ENCODE peak calls at places on chromosomes 7 and 10, in five cellular contexts. J is sigmoid colon; Z is astrocyte of the spinal cord; U is neural progenitor cell; M is CD8-positive, alpha-beta T cell. L is an unnamed sample.

GRCh38 chr7:77913977-77914607 is 115.5 kb downstream of the PHTF2 start:
- DNase-seq in J (no peak), Z (peak; percentile 9), U (no peak), M (no peak), L (no peak)

GRCh38 chr7:139976055-139976837 is 86.5 kb downstream of the PARP12 start:
- DNase-seq in J (no peak), Z (no peak), U (no peak), M (no peak), L (no peak)

GRCh38 chr10:47136866-47137265 is 163.1 kb upstream of the GDF10 start:
- DNase-seq in J (no peak), Z (no peak), U (no peak), M (no peak), L (no peak)

GRCh38 chr10:6218692-6219493 is 16.2 kb downstream of the PFKFB3 start:
- DNase-seq in J (peak; percentile 61), Z (peak; percentile 89), U (no peak), M (no peak), L (no peak)

GRCh38 chr10:131896403-131896802 is 4.4 kb upstream of the PPP2R2D start:
- DNase-seq in J (no peak), Z (no peak), U (no peak), M (peak; percentile 68), L (no peak)

GRCh38 chr10:59376817-59377340 is 14.5 kb upstream of the FAM13C start:
- DNase-seq in J (no peak), Z (no peak), U (no peak), M (no peak), L (no peak)

GRCh38 chr10:3830946-3831345 is 45.9 kb upstream of the KLF6 start:
- DNase-seq in J (no peak), Z (no peak), U (no peak), M (no peak), L (no peak)

GRCh38 chr7:108245523-108246226 is 115.5 kb upstream of the LAMB4 start:
- DNase-seq in J (no peak), Z (no peak), U (no peak), M (no peak), L (no peak)

GRCh38 chr7:69047166-69047760 is 551.0 kb upstream of the AUTS2 start:
- DNase-seq in J (no peak), Z (no peak), U (peak; percentile 38), M (no peak), L (no peak)

GRCh38 chr10:62302760-62303159 is 34.1 kb upstream of the RTKN2 start:
- DNase-seq in J (no peak), Z (no peak), U (no peak), M (no peak), L (no peak)

GRCh38 chr7:78634073-78634472 is 819.4 kb downstream of the MAGI2 start:
- DNase-seq in J (no peak), Z (no peak), U (no peak), M (no peak), L (no peak)

DNA sequence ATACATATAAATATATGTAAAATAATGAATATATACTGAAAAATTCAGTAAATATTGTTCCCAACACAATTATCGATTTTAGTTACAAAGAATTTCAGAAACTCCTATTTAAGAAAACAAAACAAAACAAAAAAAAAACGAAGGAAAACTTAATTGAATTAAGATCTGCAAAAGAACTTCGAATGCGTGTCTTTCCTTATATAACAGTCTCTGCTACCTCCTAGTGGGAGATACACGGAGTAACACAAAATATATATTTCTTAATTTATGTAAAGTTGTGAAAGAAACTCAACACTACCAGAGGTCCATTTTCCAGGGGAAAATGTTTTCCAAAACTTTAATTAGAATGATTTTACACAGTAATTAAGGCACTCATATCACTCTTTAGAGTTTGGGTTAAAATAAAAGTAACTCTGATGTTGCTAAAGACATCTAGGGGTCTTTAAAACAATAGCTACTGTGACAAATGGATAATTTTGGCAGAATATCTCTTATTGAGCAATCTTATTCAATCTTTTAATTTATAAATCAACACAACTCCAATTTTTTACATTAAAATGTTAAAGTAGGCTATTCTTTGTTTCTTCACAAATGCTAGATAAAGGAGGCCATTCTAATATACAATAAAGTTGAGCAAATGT is 41.6 kb downstream of the NEBL start:
- DNase-seq in J (no peak), Z (peak; percentile 50), U (peak; percentile 18), M (no peak), L (peak; percentile 49)
- TF ChIP-seq CTCF in J (no peak), Z (peak; percentile 43), U (peak; percentile 53), M (no peak), L (no peak)

GRCh38 chr7:91894781-91895480 is 14.4 kb upstream of the MTERF1 start:
- DNase-seq in J (no peak), Z (no peak), U (no peak), M (no peak), L (no peak)

GRCh38 chr7:91892821-91893340 is 12.4 kb upstream of the MTERF1 start:
- DNase-seq in J (no peak), Z (peak; percentile 54), U (peak; percentile 92), M (no peak), L (peak; percentile 42)

GRCh38 chr7:91899563-91899962 is 19.1 kb upstream of the MTERF1 start:
- DNase-seq in J (no peak), Z (no peak), U (no peak), M (no peak), L (no peak)

DNA sequence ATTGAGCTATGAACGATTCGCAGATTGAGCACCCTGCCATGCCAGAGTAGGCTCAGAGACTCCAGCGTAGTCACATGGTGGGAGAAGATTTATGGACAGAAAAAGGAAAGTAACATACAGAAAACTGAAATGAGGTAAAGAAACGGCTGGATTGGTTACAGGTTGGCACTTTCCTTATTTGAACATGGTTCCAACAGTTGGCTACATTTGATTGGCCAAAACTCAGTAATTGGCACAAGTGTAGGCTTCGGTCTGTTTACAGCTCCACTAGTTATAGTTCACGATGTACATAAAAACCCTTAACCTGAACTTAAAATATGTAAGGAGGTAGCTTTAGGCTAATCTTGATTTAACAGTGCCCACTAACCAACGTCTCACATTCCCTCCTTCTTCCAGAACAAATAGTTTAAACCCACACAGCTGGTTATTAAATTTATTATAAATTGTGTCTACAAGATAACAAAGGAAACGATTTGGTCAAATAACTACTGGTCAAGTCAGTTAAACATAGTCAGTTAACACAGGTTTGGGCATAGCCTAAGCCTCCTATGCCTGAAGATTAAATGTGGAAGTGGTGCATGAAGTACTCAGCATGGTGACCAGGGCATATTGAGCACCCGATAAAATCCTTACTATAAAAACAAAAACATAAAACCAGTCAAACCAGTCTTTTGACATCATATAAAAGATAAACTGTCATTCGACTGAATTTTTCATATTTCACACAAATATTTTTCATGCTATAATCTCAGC is 17.9 kb upstream of the MTERF1 start:
- DNase-seq in J (no peak), Z (no peak), U (no peak), M (no peak), L (no peak)
- H3K4me3 ChIP-seq in J (no peak overlapping the region), Z (no peak overlapping the region), U (no peak overlapping the region), M (no peak overlapping the region), L (no peak overlapping the region)

GRCh38 chr10:19629559-19629958 is 186.7 kb upstream of the PLXDC2 start:
- DNase-seq in J (peak; percentile 86), Z (peak; percentile 67), U (peak; percentile 85), M (no peak), L (no peak)
- TF ChIP-seq CTCF in J (no peak), Z (peak; percentile 39), U (peak; percentile 30), M (no peak), L (no peak)

GRCh38 chr10:102394079-102394800 is 1.3 kb upstream of the NFKB2 start:
- DNase-seq in J (peak; percentile 98), Z (peak; percentile 93), U (peak; percentile 95), M (peak; percentile 99), L (peak; percentile 97)

GRCh38 chr10:102394801-102395676 is 466 bp upstream of the NFKB2 start:
- DNase-seq in J (peak; percentile 96), Z (peak; percentile 88), U (peak; percentile 94), M (peak; percentile 88), L (peak; percentile 75)

GRCh38 chr10:102395677-102396197 is at the start of gene NFKB2:
- DNase-seq in J (no peak), Z (no peak), U (no peak), M (peak; percentile 44), L (no peak)

GRCh38 chr10:102392306-102392705 is 3.2 kb upstream of the NFKB2 start:
- DNase-seq in J (no peak), Z (no peak), U (no peak), M (no peak), L (no peak)

DNA sequence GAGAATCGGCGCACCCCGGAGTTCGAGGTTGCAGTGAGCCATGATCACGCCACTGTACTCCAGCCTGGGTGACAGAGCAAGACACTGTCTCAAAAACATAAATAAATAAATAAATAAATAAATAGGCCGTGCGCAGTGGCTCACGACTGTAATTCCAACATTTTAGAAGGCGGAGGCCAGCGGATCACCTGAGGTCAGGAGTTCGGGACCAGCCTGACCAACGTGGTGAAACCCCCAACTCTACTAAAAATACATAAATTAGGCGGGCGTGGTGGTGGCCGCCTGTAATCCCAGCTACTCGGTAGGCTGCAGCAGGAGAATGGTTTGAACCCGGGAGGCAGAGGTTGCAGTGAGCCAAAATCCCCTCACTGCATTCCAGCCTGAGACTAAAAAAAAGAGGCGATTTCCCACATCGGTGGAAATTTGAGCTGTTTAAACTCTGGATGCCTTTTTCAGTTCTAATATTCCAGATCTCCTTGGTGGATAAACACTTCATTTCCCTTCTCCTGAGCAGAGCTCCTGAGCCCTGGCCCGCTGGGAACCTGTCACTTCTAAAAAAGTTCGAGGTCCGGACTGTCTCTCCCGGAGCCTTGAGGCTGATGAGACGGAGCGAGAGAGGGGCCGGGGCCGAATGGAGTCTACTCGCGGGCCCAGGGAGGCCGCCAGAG is 2.0 kb upstream of the NFKB2 start:
- DNase-seq in J (no peak), Z (no peak), U (peak; percentile 46), M (no peak), L (no peak)
- H3K4me3 ChIP-seq in J (peak overlapping the region; percentile 61), Z (peak overlapping the region; percentile 64), U (peak overlapping the region; percentile 67), M (peak overlapping the region; percentile 95), L (peak overlapping the region; percentile 84)

GRCh38 chr10:11533328-11533781 is 78.1 kb downstream of the USP6NL start:
- DNase-seq in J (no peak), Z (no peak), U (peak; percentile 34), M (no peak), L (peak; percentile 67)
- TF ChIP-seq CTCF in J (no peak), Z (peak; percentile 37), U (peak; percentile 36), M (no peak), L (peak; percentile 26)

DNA sequence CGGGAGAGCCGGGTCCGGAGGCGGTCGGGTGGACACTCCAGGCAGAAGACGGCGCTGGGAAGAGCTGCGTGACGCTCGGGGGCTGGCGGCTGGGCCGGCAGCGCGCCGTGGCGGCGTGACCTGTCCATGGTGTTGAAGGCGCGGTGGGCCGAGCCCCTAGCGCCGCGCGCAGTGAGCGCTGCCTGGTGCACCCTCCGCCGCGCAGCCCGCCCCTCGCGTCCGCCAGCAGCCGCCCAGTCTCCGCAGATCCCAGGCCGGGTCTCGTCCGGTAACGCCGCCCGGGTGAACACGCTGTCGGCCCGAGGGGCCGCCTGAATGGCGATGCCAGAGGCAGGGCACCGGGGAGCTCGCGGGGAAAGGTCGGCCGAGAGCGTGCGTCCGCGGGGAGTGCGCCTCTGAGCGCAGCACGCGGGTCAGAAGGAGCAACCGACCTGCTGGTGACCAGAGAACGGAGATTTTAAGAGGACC is 657 bp upstream of the TMEM178B start:
- DNase-seq in J (no peak), Z (peak; percentile 54), U (peak; percentile 92), M (no peak), L (peak; percentile 18)
- H3K4me3 ChIP-seq in J (peak overlapping the region; percentile 62), Z (peak overlapping the region; percentile 27), U (peak overlapping the region; percentile 81), M (peak overlapping the region; percentile 49), L (no peak overlapping the region)

DNA sequence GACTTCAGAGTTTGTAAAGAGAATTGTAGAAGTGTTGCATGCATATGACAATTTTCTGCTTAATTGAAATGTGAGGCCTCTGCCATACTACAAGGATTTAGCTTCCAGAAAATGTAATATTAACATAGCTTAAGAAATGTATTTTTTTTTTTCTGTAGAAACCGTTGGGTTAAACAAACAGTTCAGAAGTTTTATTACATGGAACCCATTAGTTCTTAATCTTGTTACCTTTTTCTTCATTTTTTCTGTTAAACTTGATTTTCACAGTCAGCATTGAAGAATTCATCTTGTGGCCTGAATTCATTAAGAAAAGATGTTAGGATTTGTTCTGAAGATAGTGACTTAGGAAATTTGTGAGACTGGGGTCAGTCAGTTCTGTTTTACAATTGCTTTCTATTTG is 4.9 kb downstream of the PTEN start:
- DNase-seq in J (no peak), Z (peak; percentile 36), U (no peak), M (no peak), L (no peak)
- TF ChIP-seq CTCF in J (no peak), Z (no peak), U (no peak), M (no peak), L (no peak)